ENCODE peak calls at places on chromosomes 16 and 17, in ten cellular contexts. H is choroid plexus epithelial cell; X is body of pancreas; F is psoas muscle; I is GM12864; R is hepatocyte; M is fibroblast of the aortic adventitia; G is HFF-Myc; B is CD8-positive, alpha-beta T cell; O is lower leg skin. C is an unnamed sample.

GRCh38 chr16:87238371-87238715 is 78.8 kb downstream of the C16orf95 start:
- DNase-seq in R (no peak), I (no peak), F (no peak), H (no peak), O (peak; percentile 34), B (no peak), G (no peak), X (no peak), M (no peak), C (no peak)

GRCh38 chr16:8631373-8631772 is 9.9 kb downstream of the METTL22 start:
- DNase-seq in B (no peak), G (no peak), M (no peak), O (no peak), I (no peak), X (no peak), H (no peak), R (no peak), F (no peak), C (no peak)

GRCh38 chr16:81401035-81401950 is 43.3 kb upstream of the CMIP start:
- DNase-seq in F (no peak), B (no peak), R (no peak), X (no peak), I (no peak), G (no peak), H (peak; percentile 75), O (peak; percentile 91), M (peak; percentile 84), C (no peak)

GRCh38 chr16:35637683-35638082 is 2178.3 kb downstream of the TP53TG3F start:
- DNase-seq in H (no peak), G (no peak), M (no peak), F (no peak), I (no peak), X (no peak), R (no peak), O (no peak), B (no peak), C (no peak)

GRCh38 chr16:89257281-89257731 is 39.8 kb downstream of the ZNF778 start:
- DNase-seq in X (no peak), H (peak; percentile 21), O (no peak), G (no peak), M (no peak), B (no peak), I (no peak), F (no peak), R (no peak), C (no peak)

GRCh38 chr16:49664221-49665215 is 191.4 kb downstream of the ZNF423 start:
- DNase-seq in F (peak; percentile 70), X (peak; percentile 18), M (peak; percentile 38), O (no peak), G (no peak), R (peak; percentile 35), I (no peak), H (no peak), B (no peak), C (no peak)

GRCh38 chr17:78979780-78980623 is at the start of gene LGALS3BP:
- DNase-seq in O (no peak), R (peak; percentile 86), M (peak; percentile 83), F (peak; percentile 79), H (peak; percentile 88), X (peak; percentile 73), B (peak; percentile 18), I (no peak), G (peak; percentile 27), C (peak; percentile 62)

GRCh38 chr16:10504404-10504885 is 76.0 kb downstream of the EMP2 start:
- DNase-seq in M (no peak), H (no peak), X (no peak), I (no peak), B (no peak), O (no peak), R (no peak), F (no peak), G (no peak), C (no peak)

GRCh38 chr16:81647527-81647926 is 131.6 kb upstream of the PLCG2 start:
- DNase-seq in B (no peak), X (no peak), M (peak; percentile 36), G (no peak), R (peak; percentile 38), F (no peak), I (no peak), H (peak; percentile 30), O (no peak), C (no peak)

GRCh38 chr17:78762007-78762406 is 20.1 kb downstream of the CYTH1 start:
- DNase-seq in O (no peak), R (no peak), X (no peak), I (no peak), H (no peak), F (no peak), B (no peak), M (peak; percentile 22), G (no peak), C (no peak)

GRCh38 chr16:69223882-69224281 is 36.9 kb downstream of the SNTB2 start:
- DNase-seq in H (no peak), B (no peak), R (no peak), F (no peak), M (peak; percentile 48), O (no peak), X (no peak), G (no peak), I (no peak), C (no peak)

GRCh38 chr16:84074721-84075120 is 32.1 kb upstream of the SLC38A8 start:
- DNase-seq in O (no peak), H (no peak), R (no peak), M (no peak), B (no peak), X (no peak), I (no peak), F (no peak), G (no peak), C (no peak)

GRCh38 chr17:82927311-82927660 is 87.5 kb upstream of the ZNF750 start:
- DNase-seq in G (no peak), R (no peak), H (no peak), F (peak; percentile 47), M (no peak), O (no peak), I (no peak), X (no peak), B (no peak), C (no peak)
- H3K4me3 ChIP-seq in G (no peak overlapping the region), R (no peak overlapping the region), H (no peak overlapping the region), F (no peak overlapping the region), M (no peak overlapping the region), O (no peak overlapping the region), I (no peak overlapping the region), X (no peak overlapping the region), B (no peak overlapping the region), C (no peak overlapping the region)

GRCh38 chr16:4114257-4115208 is 1.7 kb downstream of the ADCY9 start:
- DNase-seq in R (no peak), G (no peak), B (no peak), I (no peak), H (no peak), M (no peak), F (peak; percentile 64), X (no peak), O (no peak), C (no peak)

GRCh38 chr16:4115941-4116327 is 308 bp downstream of the ADCY9 start:
- DNase-seq in M (no peak), I (no peak), G (no peak), F (no peak), H (no peak), B (no peak), R (no peak), O (no peak), X (no peak), C (no peak)

GRCh38 chr16:4113358-4114256 is 2.6 kb downstream of the ADCY9 start:
- DNase-seq in I (no peak), O (no peak), R (no peak), H (no peak), F (peak; percentile 25), X (no peak), G (no peak), B (no peak), M (peak; percentile 32), C (no peak)

GRCh38 chr16:4116328-4117249 is at the start of gene ADCY9:
- DNase-seq in I (no peak), F (peak; percentile 90), X (peak; percentile 87), B (peak; percentile 71), M (peak; percentile 55), H (peak; percentile 70), R (peak; percentile 93), O (peak; percentile 93), G (no peak), C (peak; percentile 37)

DNA sequence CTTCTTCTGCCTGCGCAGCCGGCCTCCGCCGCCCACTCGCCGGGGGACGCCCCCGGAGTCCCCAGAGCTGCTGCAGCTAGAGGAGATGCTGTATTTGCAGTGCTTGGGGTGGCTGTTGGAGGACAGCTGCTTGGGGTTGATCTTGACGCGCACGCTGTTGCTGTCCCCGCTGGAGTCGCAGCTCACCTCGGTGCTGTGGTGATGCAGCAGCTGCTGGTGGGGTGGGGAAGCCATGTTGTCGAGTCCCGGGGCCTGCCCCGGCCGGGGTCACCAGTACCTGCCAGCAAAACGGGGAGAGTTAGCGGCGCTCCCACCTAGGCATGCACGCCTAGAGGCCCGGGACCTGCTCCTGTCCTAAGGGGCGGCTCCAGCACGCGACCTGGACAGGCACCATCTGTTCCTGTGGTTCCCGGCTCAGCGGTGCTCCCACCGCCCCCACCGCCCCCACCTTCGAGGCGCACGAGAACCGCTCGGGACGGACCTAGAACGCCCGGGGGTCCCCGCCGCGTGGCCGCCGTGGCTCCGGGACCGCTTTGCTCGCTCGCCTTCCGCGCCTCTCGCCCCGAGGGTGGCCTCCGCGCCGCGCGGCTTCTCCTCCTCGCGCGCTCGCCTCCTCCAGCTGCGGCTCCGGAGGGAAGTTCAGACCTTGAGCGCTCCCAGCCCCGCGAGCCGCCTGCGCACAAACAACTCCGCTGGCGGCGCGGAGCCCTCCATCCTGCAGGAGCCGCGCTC is 867 bp downstream of the ADCY9 start:
- DNase-seq in B (peak; percentile 46), F (peak; percentile 82), G (no peak), I (no peak), R (peak; percentile 85), M (peak; percentile 70), H (peak; percentile 80), X (peak; percentile 74), O (peak; percentile 91), C (no peak)
- H3K4me3 ChIP-seq in B (peak overlapping the region; percentile 55), F (peak overlapping the region; percentile 83), G (peak overlapping the region; percentile 58), I (peak overlapping the region; percentile 19), R (peak overlapping the region; percentile 82), M (peak overlapping the region; percentile 79), H (peak overlapping the region; percentile 61), X (peak overlapping the region; percentile 79), O (peak overlapping the region; percentile 39), C (no peak overlapping the region)

DNA sequence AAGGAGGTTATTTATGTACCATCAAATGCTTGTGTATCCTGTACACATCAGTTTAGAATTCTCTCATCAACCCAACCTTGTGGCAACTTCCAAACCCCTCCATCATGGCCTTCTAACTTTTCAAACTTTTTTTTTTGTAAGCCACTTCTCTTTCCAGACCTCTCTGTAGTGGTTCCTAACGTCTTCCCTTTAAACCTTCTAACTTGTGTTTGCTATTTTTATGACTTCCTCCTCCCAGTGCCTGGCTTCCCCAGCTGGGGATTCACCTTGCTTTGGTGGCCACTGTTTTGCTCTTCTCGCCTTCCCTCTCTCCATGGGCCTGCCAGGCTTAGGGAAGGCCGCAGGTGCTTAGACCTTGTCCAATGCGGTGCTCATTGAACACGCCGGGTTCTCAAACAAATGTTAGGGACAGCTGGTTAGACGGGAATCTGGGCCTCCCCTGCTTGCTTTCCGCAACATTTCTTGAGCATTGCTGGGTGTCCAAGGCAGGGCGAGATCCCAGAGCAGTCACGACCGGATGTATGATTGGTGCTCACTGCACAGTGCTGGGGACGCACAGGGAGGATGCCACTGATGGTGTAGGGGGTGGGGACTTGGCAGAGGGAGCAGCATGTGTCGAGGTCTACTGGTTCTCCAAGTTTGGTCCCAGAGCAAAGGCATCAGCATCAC is 1.1 kb upstream of the XYLT2 start:
- DNase-seq in O (peak; percentile 85), F (no peak), B (no peak), G (no peak), X (no peak), M (no peak), I (no peak), R (no peak), H (no peak), C (no peak)
- H3K4me3 ChIP-seq in O (no peak overlapping the region), F (peak overlapping the region; percentile 86), B (peak overlapping the region; percentile 55), G (peak overlapping the region; percentile 53), X (no peak overlapping the region), M (no peak overlapping the region), I (no peak overlapping the region), R (no peak overlapping the region), H (no peak overlapping the region), C (peak overlapping the region; percentile 51)

GRCh38 chr16:1533443-1533951 is at the start of gene TMEM204:
- DNase-seq in I (no peak), M (peak; percentile 86), R (no peak), H (peak; percentile 67), G (peak; percentile 67), B (peak; percentile 56), F (peak; percentile 91), O (peak; percentile 94), X (peak; percentile 46), C (no peak)
- H3K4me3 ChIP-seq in I (peak within 1 kb of the TSS; percentile 36), M (peak within 1 kb of the TSS; percentile 87), R (no peak within 1 kb of the TSS), H (peak within 1 kb of the TSS; percentile 63), G (peak within 1 kb of the TSS; percentile 85), B (peak within 1 kb of the TSS; percentile 78), F (peak within 1 kb of the TSS; percentile 72), O (peak within 1 kb of the TSS; percentile 50), X (no peak within 1 kb of the TSS), C (no peak within 1 kb of the TSS)